ENCODE peak calls at places on chromosomes 6 and 20, in six cellular contexts. G is choroid plexus epithelial cell, Z is upper lobe of left lung, C is left ventricle myocardium inferior, W is body of pancreas, M is breast epithelium. U is an unnamed sample.

GRCh38 chr6:35648203-35648602 is 40.5 kb downstream of the FKBP5 start:
- DNase-seq in Z (no peak), M (no peak), C (no peak), G (no peak), W (no peak), U (no peak)

GRCh38 chr6:159935065-159935464 is 33.8 kb upstream of the IGF2R start:
- DNase-seq in G (peak; percentile 51), W (no peak), C (no peak), Z (no peak), M (no peak), U (no peak)

GRCh38 chr20:47073766-47074475 is 179.3 kb downstream of the EYA2 start:
- DNase-seq in Z (no peak), G (no peak), C (no peak), M (no peak), W (no peak), U (no peak)

GRCh38 chr20:4160761-4161305 is 145.5 kb upstream of the RNF24 start:
- DNase-seq in Z (peak; percentile 51), G (peak; percentile 81), W (no peak), M (no peak), C (no peak), U (no peak)

GRCh38 chr6:169780571-169781091 is 29.2 kb downstream of the ERMARD start:
- DNase-seq in C (no peak), Z (no peak), M (no peak), G (peak; percentile 80), W (no peak), U (no peak)

GRCh38 chr6:13814938-13815575 is 700 bp upstream of the MCUR1 start:
- DNase-seq in C (no peak), G (peak; percentile 9), Z (no peak), W (no peak), M (no peak), U (no peak)

GRCh38 chr6:81215092-81215432 is 537.4 kb downstream of the TENT5A start:
- DNase-seq in G (no peak), W (no peak), C (no peak), M (no peak), Z (no peak), U (no peak)

GRCh38 chr6:13287104-13287503 is 41.2 kb downstream of the TBC1D7 start:
- DNase-seq in M (no peak), C (no peak), G (no peak), Z (no peak), W (no peak), U (no peak)

GRCh38 chr6:157912326-157912725 is 69.3 kb upstream of the SYNJ2 start:
- DNase-seq in G (peak; percentile 96), C (no peak), M (no peak), W (no peak), Z (no peak), U (peak; percentile 50)

GRCh38 chr6:36618366-36619355 is 24.5 kb downstream of the SRSF3 start:
- DNase-seq in W (no peak), G (no peak), M (peak; percentile 10), Z (peak; percentile 14), C (no peak), U (no peak)

GRCh38 chr6:80445752-80446151 is 339.3 kb downstream of the BCKDHB start:
- DNase-seq in C (no peak), W (no peak), G (no peak), Z (no peak), M (no peak), U (no peak)

GRCh38 chr20:13199279-13199678 is 21.8 kb upstream of the ISM1 start:
- DNase-seq in M (no peak), C (no peak), W (no peak), Z (no peak), G (no peak), U (no peak)

GRCh38 chr6:35669441-35669776 is 19.3 kb downstream of the FKBP5 start:
- DNase-seq in G (peak; percentile 59), M (no peak), W (no peak), Z (no peak), C (no peak), U (no peak)

GRCh38 chr6:17505767-17506280 is 94.3 kb upstream of the FAM8A1 start:
- DNase-seq in G (peak; percentile 52), W (no peak), C (no peak), Z (no peak), M (no peak), U (no peak)

GRCh38 chr20:24768226-24768625 is 180.8 kb upstream of the CST7 start:
- DNase-seq in G (peak; percentile 69), C (no peak), M (peak; percentile 15), W (peak; percentile 4), Z (peak; percentile 10), U (no peak)

GRCh38 chr6:74715362-74716068 is 490.3 kb downstream of the COL12A1 start:
- DNase-seq in G (peak; percentile 85), Z (no peak), W (no peak), M (no peak), C (no peak), U (no peak)

GRCh38 chr6:159044899-159045727 is at the start of gene TAGAP:
- DNase-seq in G (peak; percentile 38), C (peak; percentile 52), Z (peak; percentile 88), M (no peak), W (peak; percentile 38), U (no peak)

GRCh38 chr6:37741757-37742400 is 44.2 kb upstream of the MDGA1 start:
- DNase-seq in G (no peak), W (peak; percentile 77), M (no peak), C (peak; percentile 19), Z (peak; percentile 35), U (no peak)
- TF ChIP-seq CTCF in G (peak; percentile 57), W (peak; percentile 76), M (no peak), C (peak; percentile 59), Z (no peak), U (peak; percentile 38)

GRCh38 chr20:49982072-49982345 is 771 bp upstream of the SNAI1 start:
- DNase-seq in Z (no peak), M (no peak), G (no peak), W (no peak), C (no peak), U (no peak)

GRCh38 chr20:49980140-49981008 is 2.4 kb upstream of the SNAI1 start:
- DNase-seq in Z (no peak), M (no peak), G (no peak), W (no peak), C (no peak), U (no peak)

GRCh38 chr20:49983123-49983847 is 505 bp downstream of the SNAI1 start:
- DNase-seq in M (no peak), W (no peak), Z (no peak), C (no peak), G (no peak), U (no peak)

GRCh38 chr20:49982346-49983122 is at the start of gene SNAI1:
- DNase-seq in M (peak; percentile 78), W (peak; percentile 86), G (peak; percentile 90), Z (peak; percentile 84), C (peak; percentile 72), U (no peak)

GRCh38 chr20:49981218-49982071 is 1.3 kb upstream of the SNAI1 start:
- DNase-seq in G (no peak), W (no peak), M (no peak), Z (no peak), C (no peak), U (no peak)
- H3K4me3 ChIP-seq in G (no peak overlapping the region), W (no peak overlapping the region), M (no peak overlapping the region), Z (no peak overlapping the region), C (no peak overlapping the region), U (no peak overlapping the region)

GRCh38 chr6:23446394-23447001 is 679.5 kb upstream of the NRSN1 start:
- DNase-seq in M (no peak), Z (no peak), C (no peak), W (no peak), G (peak; percentile 82), U (peak; percentile 8)
- TF ChIP-seq CTCF in M (peak; percentile 22), Z (no peak), C (peak; percentile 69), W (peak; percentile 24), G (peak; percentile 75), U (peak; percentile 66)

DNA sequence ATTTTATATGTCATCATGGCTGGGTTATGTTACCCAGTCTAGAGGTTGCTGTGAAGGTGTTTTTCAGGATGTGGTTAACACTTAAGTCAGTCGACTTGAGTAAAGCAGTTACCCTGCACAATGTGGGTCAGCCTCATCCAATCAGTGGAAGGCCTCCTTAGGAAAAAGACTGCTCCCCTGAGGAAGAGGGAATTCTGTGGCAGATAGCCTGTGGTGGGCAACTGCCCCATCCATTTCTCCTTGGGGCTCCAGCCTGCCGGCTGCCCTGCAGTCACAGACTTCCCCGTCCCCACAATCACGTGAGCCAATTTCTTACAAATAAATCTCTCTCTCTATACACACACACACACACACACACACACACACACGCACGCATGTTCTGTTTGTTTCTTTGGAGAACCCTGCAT is 34.5 kb upstream of the MPC1 start:
- DNase-seq in G (no peak), M (no peak), W (no peak), C (no peak), Z (no peak), U (no peak)
- H3K4me3 ChIP-seq in G (no peak overlapping the region), M (no peak overlapping the region), W (no peak overlapping the region), C (no peak overlapping the region), Z (no peak overlapping the region), U (no peak overlapping the region)

GRCh38 chr20:42204261-42204660 is 586.1 kb upstream of the CHD6 start:
- DNase-seq in Z (no peak), G (no peak), C (no peak), W (peak; percentile 24), M (no peak), U (no peak)
- TF ChIP-seq CTCF in Z (no peak), G (no peak), C (peak; percentile 50), W (peak; percentile 62), M (peak; percentile 43), U (no peak)

DNA sequence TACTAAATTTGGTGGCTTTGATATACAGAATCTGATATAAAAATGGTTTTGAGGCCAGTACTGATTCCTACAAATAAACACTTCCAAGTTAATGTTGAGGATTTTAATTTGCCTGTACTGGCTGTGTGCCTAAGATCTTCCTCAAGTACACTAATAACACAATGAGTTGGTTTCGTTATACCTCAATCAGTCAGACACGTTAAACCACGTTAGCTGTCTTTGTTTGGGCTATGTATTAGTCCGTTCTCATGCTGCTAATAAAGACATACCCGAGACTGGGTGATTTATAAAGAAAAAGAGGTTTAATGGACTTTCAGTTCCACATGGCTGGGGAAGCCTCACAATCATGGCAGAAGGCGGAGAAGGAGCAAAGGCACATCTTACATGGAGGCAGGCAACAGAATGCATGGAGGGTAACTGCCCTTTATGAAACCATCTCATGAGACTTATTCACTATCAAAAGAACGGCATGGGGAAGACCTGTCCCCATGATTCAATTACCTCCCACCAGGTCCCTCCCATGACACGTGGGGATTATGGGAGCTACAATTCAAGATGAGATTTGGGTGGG is 46.2 kb downstream of the NT5E start:
- DNase-seq in W (no peak), C (no peak), Z (no peak), M (no peak), G (no peak), U (no peak)
- H3K4me3 ChIP-seq in W (no peak overlapping the region), C (no peak overlapping the region), Z (no peak overlapping the region), M (no peak overlapping the region), G (no peak overlapping the region), U (no peak overlapping the region)

GRCh38 chr6:2744206-2744771 is 6.4 kb downstream of the MYLK4 start:
- DNase-seq in G (peak; percentile 53), C (peak; percentile 75), W (peak; percentile 72), Z (no peak), M (no peak), U (no peak)
- TF ChIP-seq CTCF in G (peak; percentile 68), C (no peak), W (peak; percentile 29), Z (no peak), M (peak; percentile 10), U (peak; percentile 37)

GRCh38 chr20:35172434-35172806 is 548 bp downstream of the PROCR start:
- DNase-seq in M (no peak), Z (no peak), G (no peak), W (no peak), C (no peak), U (no peak)
- H3K4me3 ChIP-seq in M (peak overlapping the region; percentile 58), Z (peak overlapping the region; percentile 47), G (no peak overlapping the region), W (no peak overlapping the region), C (peak overlapping the region; percentile 65), U (peak overlapping the region; percentile 43)

GRCh38 chr6:11575408-11576033 is 38.0 kb downstream of the TMEM170B start:
- DNase-seq in G (peak; percentile 93), Z (peak; percentile 79), W (peak; percentile 70), C (no peak), M (no peak), U (peak; percentile 28)
- TF ChIP-seq CTCF in G (peak; percentile 99), Z (peak; percentile 90), W (peak; percentile 92), C (peak; percentile 90), M (peak; percentile 83), U (peak; percentile 95)